ENCODE peak calls at places on chromosomes 13 and 19, in six cellular contexts. One of them, this sample, is unnamed.

GRCh38 chr13:113962975-113963374 is 10.9 kb downstream of the C13orf46 start:
- DNase-seq in breast epithelium: no peak
- DNase-seq in right atrium auricular region: no peak
- DNase-seq in pancreas: no peak
- DNase-seq in HCT116: no peak
- DNase-seq in mucosa of descending colon: peak; percentile 42
- DNase-seq in this sample: no peak

GRCh38 chr13:37954191-37954590 is 84.6 kb upstream of the TRPC4 start:
- DNase-seq in breast epithelium: no peak
- DNase-seq in right atrium auricular region: no peak
- DNase-seq in pancreas: no peak
- DNase-seq in HCT116: no peak
- DNase-seq in mucosa of descending colon: no peak
- DNase-seq in this sample: no peak

GRCh38 chr13:38180670-38181069 is 169.0 kb upstream of the UFM1 start:
- DNase-seq in breast epithelium: no peak
- DNase-seq in right atrium auricular region: no peak
- DNase-seq in pancreas: no peak
- DNase-seq in HCT116: no peak
- DNase-seq in mucosa of descending colon: no peak
- DNase-seq in this sample: no peak

GRCh38 chr19:50492303-50493052 is 15.8 kb upstream of the GARIN5A start:
- DNase-seq in breast epithelium: no peak
- DNase-seq in right atrium auricular region: no peak
- DNase-seq in pancreas: no peak
- DNase-seq in HCT116: no peak
- DNase-seq in mucosa of descending colon: no peak
- DNase-seq in this sample: no peak

GRCh38 chr13:41742917-41743552 is 217.9 kb downstream of the VWA8 start:
- DNase-seq in breast epithelium: no peak
- DNase-seq in right atrium auricular region: no peak
- DNase-seq in pancreas: no peak
- DNase-seq in HCT116: no peak
- DNase-seq in mucosa of descending colon: no peak
- DNase-seq in this sample: no peak

GRCh38 chr19:35292986-35293732 is 1.2 kb downstream of the MAG start:
- DNase-seq in breast epithelium: no peak
- DNase-seq in right atrium auricular region: no peak
- DNase-seq in pancreas: no peak
- DNase-seq in HCT116: no peak
- DNase-seq in mucosa of descending colon: no peak
- DNase-seq in this sample: no peak

GRCh38 chr13:85538957-85539356 is 260.3 kb downstream of the SLITRK6 start:
- DNase-seq in breast epithelium: no peak
- DNase-seq in right atrium auricular region: no peak
- DNase-seq in pancreas: no peak
- DNase-seq in HCT116: no peak
- DNase-seq in mucosa of descending colon: no peak
- DNase-seq in this sample: no peak

GRCh38 chr13:107276936-107277335 is 709.0 kb upstream of the ARGLU1 start:
- DNase-seq in breast epithelium: no peak
- DNase-seq in right atrium auricular region: no peak
- DNase-seq in pancreas: no peak
- DNase-seq in HCT116: no peak
- DNase-seq in mucosa of descending colon: no peak
- DNase-seq in this sample: no peak

GRCh38 chr13:101382086-101382485 is 34.2 kb downstream of the NALCN start:
- DNase-seq in breast epithelium: no peak
- DNase-seq in right atrium auricular region: no peak
- DNase-seq in pancreas: no peak
- DNase-seq in HCT116: no peak
- DNase-seq in mucosa of descending colon: no peak
- DNase-seq in this sample: no peak

GRCh38 chr19:35562776-35563175 is 682 bp downstream of the ATP4A start:
- DNase-seq in breast epithelium: no peak
- DNase-seq in right atrium auricular region: no peak
- DNase-seq in pancreas: no peak
- DNase-seq in HCT116: no peak
- DNase-seq in mucosa of descending colon: no peak
- DNase-seq in this sample: no peak

GRCh38 chr19:6590458-6591319 is at the start of gene CD70:
- DNase-seq in breast epithelium: no peak
- DNase-seq in right atrium auricular region: no peak
- DNase-seq in pancreas: no peak
- DNase-seq in HCT116: no peak
- DNase-seq in mucosa of descending colon: peak; percentile 65
- DNase-seq in this sample: no peak

GRCh38 chr13:26236306-26236705 is 14.2 kb upstream of the RNF6 start:
- DNase-seq in breast epithelium: no peak
- DNase-seq in right atrium auricular region: no peak
- DNase-seq in pancreas: no peak
- DNase-seq in HCT116: no peak
- DNase-seq in mucosa of descending colon: no peak
- DNase-seq in this sample: no peak

GRCh38 chr19:52086481-52086880 is 9.1 kb downstream of the ZNF841 start:
- DNase-seq in breast epithelium: no peak
- DNase-seq in right atrium auricular region: no peak
- DNase-seq in pancreas: no peak
- DNase-seq in HCT116: no peak
- DNase-seq in mucosa of descending colon: no peak
- DNase-seq in this sample: no peak

GRCh38 chr13:31864307-31864706 is 125.0 kb downstream of the RXFP2 start:
- DNase-seq in breast epithelium: no peak
- DNase-seq in right atrium auricular region: no peak
- DNase-seq in pancreas: no peak
- DNase-seq in HCT116: no peak
- DNase-seq in mucosa of descending colon: no peak
- DNase-seq in this sample: no peak

GRCh38 chr13:110334256-110334655 is 27.2 kb downstream of the COL4A2 start:
- DNase-seq in breast epithelium: no peak
- DNase-seq in right atrium auricular region: no peak
- DNase-seq in pancreas: no peak
- DNase-seq in HCT116: no peak
- DNase-seq in mucosa of descending colon: no peak
- DNase-seq in this sample: no peak

GRCh38 chr19:6076675-6077463 is 33.4 kb downstream of the RFX2 start:
- DNase-seq in breast epithelium: no peak
- DNase-seq in right atrium auricular region: no peak
- DNase-seq in pancreas: no peak
- DNase-seq in HCT116: no peak
- DNase-seq in mucosa of descending colon: no peak
- DNase-seq in this sample: no peak

GRCh38 chr13:80618777-80619176 is 277.9 kb upstream of the SPRY2 start:
- DNase-seq in breast epithelium: no peak
- DNase-seq in right atrium auricular region: no peak
- DNase-seq in pancreas: no peak
- DNase-seq in HCT116: no peak
- DNase-seq in mucosa of descending colon: no peak
- DNase-seq in this sample: no peak

GRCh38 chr13:46166947-46167610 is 14.9 kb downstream of the LCP1 start:
- DNase-seq in breast epithelium: no peak
- DNase-seq in right atrium auricular region: no peak
- DNase-seq in pancreas: no peak
- DNase-seq in HCT116: no peak
- DNase-seq in mucosa of descending colon: no peak
- DNase-seq in this sample: no peak

GRCh38 chr13:80835902-80836301 is 495.0 kb upstream of the SPRY2 start:
- DNase-seq in breast epithelium: no peak
- DNase-seq in right atrium auricular region: no peak
- DNase-seq in pancreas: no peak
- DNase-seq in HCT116: no peak
- DNase-seq in mucosa of descending colon: no peak
- DNase-seq in this sample: no peak

GRCh38 chr19:10651821-10652220 is 2.3 kb upstream of the ILF3 start:
- DNase-seq in breast epithelium: no peak
- DNase-seq in right atrium auricular region: no peak
- DNase-seq in pancreas: no peak
- DNase-seq in HCT116: no peak
- DNase-seq in mucosa of descending colon: no peak
- DNase-seq in this sample: no peak

GRCh38 chr13:40189885-40190655 is 476.4 kb downstream of the FOXO1 start:
- DNase-seq in breast epithelium: no peak
- DNase-seq in right atrium auricular region: no peak
- DNase-seq in pancreas: no peak
- DNase-seq in HCT116: no peak
- DNase-seq in mucosa of descending colon: no peak
- DNase-seq in this sample: no peak

GRCh38 chr13:53848546-53848945 is 819.9 kb downstream of the OLFM4 start:
- DNase-seq in breast epithelium: no peak
- DNase-seq in right atrium auricular region: no peak
- DNase-seq in pancreas: no peak
- DNase-seq in HCT116: no peak
- DNase-seq in mucosa of descending colon: no peak
- DNase-seq in this sample: no peak

GRCh38 chr13:75670496-75670895 is 34.4 kb downstream of the LMO7 start:
- DNase-seq in breast epithelium: no peak
- DNase-seq in right atrium auricular region: no peak
- DNase-seq in pancreas: no peak
- DNase-seq in HCT116: no peak
- DNase-seq in mucosa of descending colon: no peak
- DNase-seq in this sample: no peak

GRCh38 chr13:90027409-90027808 is 1320.1 kb upstream of the MIR17HG start:
- DNase-seq in breast epithelium: no peak
- DNase-seq in right atrium auricular region: no peak
- DNase-seq in pancreas: no peak
- DNase-seq in HCT116: no peak
- DNase-seq in mucosa of descending colon: no peak
- DNase-seq in this sample: no peak

GRCh38 chr13:20974981-20975585 is 72.5 kb upstream of the XPO4 start:
- DNase-seq in breast epithelium: no peak
- DNase-seq in right atrium auricular region: no peak
- DNase-seq in pancreas: peak; percentile 26
- DNase-seq in HCT116: no peak
- DNase-seq in mucosa of descending colon: no peak
- DNase-seq in this sample: no peak

GRCh38 chr13:85503797-85504196 is 295.4 kb downstream of the SLITRK6 start:
- DNase-seq in breast epithelium: no peak
- DNase-seq in right atrium auricular region: no peak
- DNase-seq in pancreas: no peak
- DNase-seq in HCT116: no peak
- DNase-seq in mucosa of descending colon: no peak
- DNase-seq in this sample: no peak

GRCh38 chr19:10061717-10062310 is 24.3 kb upstream of the SHFL start:
- DNase-seq in breast epithelium: no peak
- DNase-seq in right atrium auricular region: no peak
- DNase-seq in pancreas: no peak
- DNase-seq in HCT116: no peak
- DNase-seq in mucosa of descending colon: no peak
- DNase-seq in this sample: no peak

DNA sequence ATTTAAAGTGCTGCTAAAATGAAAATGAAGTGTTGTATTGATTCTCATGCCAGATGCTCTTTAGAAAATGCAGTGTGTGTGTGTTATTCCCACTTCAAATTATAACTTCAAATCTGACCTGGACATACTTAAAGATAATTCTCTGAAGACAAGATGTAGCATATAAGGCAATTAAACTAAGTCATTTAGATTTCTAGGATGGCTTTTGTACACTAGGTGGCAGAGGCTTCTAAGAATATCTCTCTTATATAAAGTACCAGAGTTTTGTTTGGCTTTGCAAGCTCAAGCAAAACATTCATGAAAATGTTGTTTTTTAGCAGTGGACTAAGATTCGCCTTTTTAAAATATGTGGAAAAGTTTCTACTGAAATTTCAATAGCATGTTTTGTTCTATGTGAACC is 407.2 kb downstream of the GPC5 start:
- DNase-seq in breast epithelium: no peak
- DNase-seq in right atrium auricular region: no peak
- DNase-seq in pancreas: no peak
- DNase-seq in HCT116: no peak
- DNase-seq in mucosa of descending colon: no peak
- DNase-seq in this sample: no peak
- TF ChIP-seq CTCF in breast epithelium: no peak
- TF ChIP-seq CTCF in right atrium auricular region: peak; percentile 26
- TF ChIP-seq CTCF in pancreas: no peak
- TF ChIP-seq CTCF in HCT116: no peak
- TF ChIP-seq CTCF in mucosa of descending colon: no peak
- TF ChIP-seq CTCF in this sample: no peak

DNA sequence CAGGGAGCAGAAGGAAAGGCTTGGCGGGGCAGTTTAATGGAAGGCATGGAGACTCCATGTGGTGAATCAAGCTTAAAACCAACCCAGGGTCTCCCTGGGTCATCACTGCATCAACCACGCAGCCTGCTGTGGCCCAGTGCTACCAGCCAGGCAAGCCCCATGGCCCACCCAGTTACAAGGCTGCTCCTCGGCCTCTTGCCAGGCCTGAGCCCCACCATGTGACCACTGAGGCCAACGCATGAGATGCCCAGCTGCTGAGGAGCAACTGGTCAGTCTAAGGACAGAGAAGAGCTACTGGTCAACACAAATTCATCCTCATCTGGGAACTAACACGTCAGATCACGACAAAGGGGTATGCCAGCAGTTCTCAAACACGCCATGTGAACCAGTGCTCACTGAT is 15.4 kb upstream of the KPTN start:
- DNase-seq in breast epithelium: no peak
- DNase-seq in right atrium auricular region: no peak
- DNase-seq in pancreas: no peak
- DNase-seq in HCT116: no peak
- DNase-seq in mucosa of descending colon: no peak
- DNase-seq in this sample: no peak
- H3K4me1 ChIP-seq in breast epithelium: peaks cover 4% of the 10 kb centered on the region
- H3K4me1 ChIP-seq in right atrium auricular region: peaks cover 29% of the 10 kb centered on the region
- H3K4me1 ChIP-seq in pancreas: no peaks in the 10 kb centered on the region
- H3K4me1 ChIP-seq in HCT116: no peaks in the 10 kb centered on the region
- H3K4me1 ChIP-seq in mucosa of descending colon: no peaks in the 10 kb centered on the region
- H3K4me1 ChIP-seq in this sample: no peaks in the 10 kb centered on the region

GRCh38 chr19:37492213-37492612 is 14.5 kb upstream of the ZNF793 start:
- DNase-seq in breast epithelium: no peak
- DNase-seq in right atrium auricular region: no peak
- DNase-seq in pancreas: no peak
- DNase-seq in HCT116: no peak
- DNase-seq in mucosa of descending colon: no peak
- DNase-seq in this sample: no peak
- H3K9me3 ChIP-seq in breast epithelium: peaks cover 73% of the 10 kb centered on the region
- H3K9me3 ChIP-seq in right atrium auricular region: peaks cover 84% of the 10 kb centered on the region
- H3K9me3 ChIP-seq in pancreas: no peaks in the 10 kb centered on the region
- H3K9me3 ChIP-seq in HCT116: peaks cover 15% of the 10 kb centered on the region
- H3K9me3 ChIP-seq in mucosa of descending colon: peaks cover 96% of the 10 kb centered on the region
- H3K9me3 ChIP-seq in this sample: peaks cover 14% of the 10 kb centered on the region

GRCh38 chr19:28710278-28710677 is 502.7 kb downstream of the UQCRFS1 start:
- DNase-seq in breast epithelium: no peak
- DNase-seq in right atrium auricular region: no peak
- DNase-seq in pancreas: no peak
- DNase-seq in HCT116: peak; percentile 34
- DNase-seq in mucosa of descending colon: no peak
- DNase-seq in this sample: no peak
- TF ChIP-seq CTCF in breast epithelium: peak; percentile 73
- TF ChIP-seq CTCF in right atrium auricular region: peak; percentile 75
- TF ChIP-seq CTCF in pancreas: peak; percentile 59
- TF ChIP-seq CTCF in HCT116: peak; percentile 62
- TF ChIP-seq CTCF in mucosa of descending colon: peak; percentile 32
- TF ChIP-seq CTCF in this sample: peak; percentile 46

DNA sequence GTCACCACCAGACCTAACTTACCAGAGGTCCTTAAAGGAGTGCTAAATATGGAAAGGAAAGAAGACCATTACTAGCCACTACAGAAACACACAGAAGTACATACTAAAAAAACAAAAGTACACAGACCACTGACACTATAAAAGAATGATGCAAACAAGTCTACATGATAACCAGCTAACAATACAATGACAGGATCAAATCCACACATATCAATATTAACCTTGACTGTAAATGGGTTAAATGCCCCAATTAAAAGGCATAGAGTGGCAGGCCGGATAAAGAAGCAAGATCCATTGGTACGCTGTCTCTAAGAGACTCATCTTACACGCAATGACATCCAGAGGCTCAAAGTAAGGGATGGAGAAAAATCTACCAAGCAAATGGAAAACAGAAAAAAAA is 47.2 kb downstream of the UBL3 start:
- DNase-seq in breast epithelium: no peak
- DNase-seq in right atrium auricular region: no peak
- DNase-seq in pancreas: no peak
- DNase-seq in HCT116: no peak
- DNase-seq in mucosa of descending colon: no peak
- DNase-seq in this sample: no peak
- H3K4me1 ChIP-seq in breast epithelium: no peaks in the 10 kb centered on the region
- H3K4me1 ChIP-seq in right atrium auricular region: peaks cover 23% of the 10 kb centered on the region
- H3K4me1 ChIP-seq in pancreas: peaks cover 40% of the 10 kb centered on the region
- H3K4me1 ChIP-seq in HCT116: no peaks in the 10 kb centered on the region
- H3K4me1 ChIP-seq in mucosa of descending colon: no peaks in the 10 kb centered on the region
- H3K4me1 ChIP-seq in this sample: peaks cover 2% of the 10 kb centered on the region

This sample was measured in lung.